ENCODE peak calls at places on chromosomes 2 and 18, in four cellular contexts. One of them, this sample, is unnamed.

GRCh38 chr2:111071480-111072143 is 49.1 kb upstream of the BCL2L11 start:
- DNase-seq in skeletal muscle cell: peak
- DNase-seq in fibroblast of the conjunctiva: peak
- DNase-seq in effector CD8-positive, alpha-beta T cell: no peak
- DNase-seq in this sample: peak

GRCh38 chr18:3441290-3441689 is 8.7 kb upstream of the TGIF1 start:
- DNase-seq in fibroblast of the conjunctiva: no peak
- DNase-seq in skeletal muscle cell: no peak
- DNase-seq in effector CD8-positive, alpha-beta T cell: no peak
- DNase-seq in this sample: peak

GRCh38 chr18:5543854-5544389 is at the start of gene EPB41L3:
- DNase-seq in fibroblast of the conjunctiva: no peak
- DNase-seq in effector CD8-positive, alpha-beta T cell: no peak
- DNase-seq in skeletal muscle cell: no peak
- DNase-seq in this sample: peak

GRCh38 chr18:36769611-36770314 is 59.0 kb downstream of the TPGS2 start:
- DNase-seq in skeletal muscle cell: no peak
- DNase-seq in fibroblast of the conjunctiva: no peak
- DNase-seq in effector CD8-positive, alpha-beta T cell: no peak
- DNase-seq in this sample: no peak

GRCh38 chr2:127605691-127606277 is 40.2 kb upstream of the GPR17 start:
- DNase-seq in fibroblast of the conjunctiva: no peak
- DNase-seq in effector CD8-positive, alpha-beta T cell: no peak
- DNase-seq in skeletal muscle cell: no peak
- DNase-seq in this sample: no peak

GRCh38 chr2:167582619-167583018 is 664.8 kb downstream of the STK39 start:
- DNase-seq in skeletal muscle cell: no peak
- DNase-seq in fibroblast of the conjunctiva: no peak
- DNase-seq in effector CD8-positive, alpha-beta T cell: no peak
- DNase-seq in this sample: no peak

GRCh38 chr2:168740788-168741187 is 61.6 kb upstream of the NOSTRIN start:
- DNase-seq in fibroblast of the conjunctiva: no peak
- DNase-seq in effector CD8-positive, alpha-beta T cell: no peak
- DNase-seq in skeletal muscle cell: no peak
- DNase-seq in this sample: no peak

GRCh38 chr2:85511008-85511895 is 27.7 kb upstream of the MAT2A start:
- DNase-seq in skeletal muscle cell: no peak
- DNase-seq in effector CD8-positive, alpha-beta T cell: no peak
- DNase-seq in fibroblast of the conjunctiva: no peak
- DNase-seq in this sample: no peak

GRCh38 chr2:134260726-134261125 is 6.9 kb downstream of the MGAT5 start:
- DNase-seq in effector CD8-positive, alpha-beta T cell: no peak
- DNase-seq in skeletal muscle cell: peak
- DNase-seq in fibroblast of the conjunctiva: peak
- DNase-seq in this sample: peak

GRCh38 chr18:63131106-63131943 is 188.2 kb downstream of the BCL2 start:
- DNase-seq in effector CD8-positive, alpha-beta T cell: peak
- DNase-seq in fibroblast of the conjunctiva: peak
- DNase-seq in skeletal muscle cell: peak
- DNase-seq in this sample: peak

GRCh38 chr18:5894613-5895299 is 566 bp downstream of the TMEM200C start:
- DNase-seq in skeletal muscle cell: no peak
- DNase-seq in effector CD8-positive, alpha-beta T cell: no peak
- DNase-seq in fibroblast of the conjunctiva: no peak
- DNase-seq in this sample: no peak

GRCh38 chr2:132460781-132461180 is 44.2 kb downstream of the GPR39 start:
- DNase-seq in fibroblast of the conjunctiva: no peak
- DNase-seq in skeletal muscle cell: no peak
- DNase-seq in effector CD8-positive, alpha-beta T cell: no peak
- DNase-seq in this sample: peak

GRCh38 chr2:60447943-60448342 is 105.5 kb downstream of the BCL11A start:
- DNase-seq in skeletal muscle cell: no peak
- DNase-seq in fibroblast of the conjunctiva: no peak
- DNase-seq in effector CD8-positive, alpha-beta T cell: no peak
- DNase-seq in this sample: no peak

GRCh38 chr2:23495661-23496114 is 110.7 kb downstream of the KLHL29 start:
- DNase-seq in effector CD8-positive, alpha-beta T cell: no peak
- DNase-seq in fibroblast of the conjunctiva: no peak
- DNase-seq in skeletal muscle cell: no peak
- DNase-seq in this sample: peak

GRCh38 chr2:25331686-25332365 is 9.9 kb downstream of the DNMT3A start:
- DNase-seq in effector CD8-positive, alpha-beta T cell: no peak
- DNase-seq in skeletal muscle cell: no peak
- DNase-seq in fibroblast of the conjunctiva: no peak
- DNase-seq in this sample: no peak

GRCh38 chr2:240412975-240413812 is 22.3 kb upstream of the GPC1 start:
- DNase-seq in skeletal muscle cell: no peak
- DNase-seq in fibroblast of the conjunctiva: no peak
- DNase-seq in effector CD8-positive, alpha-beta T cell: no peak
- DNase-seq in this sample: no peak

GRCh38 chr18:54109131-54109683 is 115.3 kb downstream of the MBD2 start:
- DNase-seq in fibroblast of the conjunctiva: no peak
- DNase-seq in skeletal muscle cell: no peak
- DNase-seq in effector CD8-positive, alpha-beta T cell: no peak
- DNase-seq in this sample: peak

GRCh38 chr2:6069354-6069753 is 377.2 kb downstream of the SOX11 start:
- DNase-seq in effector CD8-positive, alpha-beta T cell: no peak
- DNase-seq in fibroblast of the conjunctiva: no peak
- DNase-seq in skeletal muscle cell: no peak
- DNase-seq in this sample: no peak

GRCh38 chr2:120205901-120206581 is 17.2 kb downstream of the TMEM185B start:
- DNase-seq in skeletal muscle cell: no peak
- DNase-seq in effector CD8-positive, alpha-beta T cell: no peak
- DNase-seq in fibroblast of the conjunctiva: no peak
- DNase-seq in this sample: no peak

GRCh38 chr18:12376034-12376717 is 851 bp downstream of the AFG3L2 start:
- DNase-seq in skeletal muscle cell: no peak
- DNase-seq in fibroblast of the conjunctiva: no peak
- DNase-seq in effector CD8-positive, alpha-beta T cell: peak
- DNase-seq in this sample: no peak

GRCh38 chr2:202140522-202141292 is 67.7 kb downstream of the KIAA2012 start:
- DNase-seq in skeletal muscle cell: no peak
- DNase-seq in effector CD8-positive, alpha-beta T cell: no peak
- DNase-seq in fibroblast of the conjunctiva: no peak
- DNase-seq in this sample: peak

GRCh38 chr2:30738141-30738911 is 68.9 kb downstream of the CAPN13 start:
- DNase-seq in fibroblast of the conjunctiva: no peak
- DNase-seq in skeletal muscle cell: no peak
- DNase-seq in effector CD8-positive, alpha-beta T cell: no peak
- DNase-seq in this sample: no peak

GRCh38 chr2:214730248-214730647 is 79.2 kb downstream of the BARD1 start:
- DNase-seq in effector CD8-positive, alpha-beta T cell: no peak
- DNase-seq in skeletal muscle cell: peak
- DNase-seq in fibroblast of the conjunctiva: no peak
- DNase-seq in this sample: peak

GRCh38 chr2:22215517-22215916 is 1091.7 kb downstream of the TDRD15 start:
- DNase-seq in effector CD8-positive, alpha-beta T cell: no peak
- DNase-seq in skeletal muscle cell: no peak
- DNase-seq in fibroblast of the conjunctiva: no peak
- DNase-seq in this sample: no peak

GRCh38 chr2:168699834-168700417 is 102.5 kb upstream of the NOSTRIN start:
- DNase-seq in skeletal muscle cell: peak
- DNase-seq in effector CD8-positive, alpha-beta T cell: no peak
- DNase-seq in fibroblast of the conjunctiva: peak
- DNase-seq in this sample: peak

GRCh38 chr2:106956879-106957278 is 70.9 kb upstream of the ST6GAL2 start:
- DNase-seq in skeletal muscle cell: peak
- DNase-seq in fibroblast of the conjunctiva: peak
- DNase-seq in effector CD8-positive, alpha-beta T cell: no peak
- DNase-seq in this sample: peak

GRCh38 chr2:114122861-114123391 is 233.0 kb downstream of the ACTR3 start:
- DNase-seq in fibroblast of the conjunctiva: no peak
- DNase-seq in skeletal muscle cell: no peak
- DNase-seq in effector CD8-positive, alpha-beta T cell: no peak
- DNase-seq in this sample: no peak

GRCh38 chr18:25831226-25831828 is 259.1 kb downstream of the SS18 start:
- DNase-seq in skeletal muscle cell: no peak
- DNase-seq in fibroblast of the conjunctiva: no peak
- DNase-seq in effector CD8-positive, alpha-beta T cell: no peak
- DNase-seq in this sample: no peak

This sample was measured in AG10803.